ENCODE peak calls at places on chromosomes 12 and 14, in five cellular contexts. D, L, X, N and A are unnamed samples.

GRCh38 chr14:64209428-64210165 is 84.6 kb downstream of the ESR2 start:
- DNase-seq in D (peak), L (no peak), X (no peak), N (no peak), A (no peak)

GRCh38 chr12:79055926-79056674 is 191.5 kb downstream of the SYT1 start:
- DNase-seq in D (no peak), L (no peak), X (no peak), N (no peak), A (no peak)

GRCh38 chr12:105420659-105421240 is 90.3 kb downstream of the C12orf75 start:
- DNase-seq in D (peak), L (peak), X (peak), N (peak), A (peak)

GRCh38 chr14:29243355-29243754 is 476.8 kb downstream of the FOXG1 start:
- DNase-seq in D (no peak), L (no peak), X (no peak), N (no peak), A (no peak)

GRCh38 chr14:67269338-67270060 is 28.3 kb downstream of the PALS1 start:
- DNase-seq in D (no peak), L (no peak), X (no peak), N (no peak), A (peak)

GRCh38 chr14:25049127-25049558 is 804 bp downstream of the STXBP6 start:
- DNase-seq in D (no peak), L (no peak), X (no peak), N (no peak), A (no peak)

GRCh38 chr14:98714604-98715003 is 557.4 kb downstream of the BCL11B start:
- DNase-seq in D (no peak), L (no peak), X (no peak), N (no peak), A (no peak)

GRCh38 chr12:67928621-67929369 is 60.5 kb upstream of the IFNG-AS1 start:
- DNase-seq in D (no peak), L (no peak), X (no peak), N (no peak), A (no peak)

GRCh38 chr14:92022036-92022435 is 17.8 kb downstream of the TRIP11 start:
- DNase-seq in D (no peak), L (no peak), X (no peak), N (no peak), A (no peak)

GRCh38 chr14:35378638-35379568 is 25.6 kb downstream of the NFKBIA start:
- DNase-seq in D (no peak), L (no peak), X (no peak), N (no peak), A (no peak)

GRCh38 chr14:64730061-64730440 is 25.8 kb downstream of the PLEKHG3 start:
- DNase-seq in D (no peak), L (no peak), X (no peak), N (no peak), A (no peak)

GRCh38 chr14:51576899-51577298 is 74.8 kb upstream of the FRMD6 start:
- DNase-seq in D (no peak), L (no peak), X (no peak), N (no peak), A (no peak)

GRCh38 chr12:47079365-47079893 is at the start of gene PCED1B:
- DNase-seq in D (peak), L (peak), X (peak), N (no peak), A (peak)

GRCh38 chr14:97726661-97727060 is 929.5 kb downstream of the VRK1 start:
- DNase-seq in D (no peak), L (no peak), X (no peak), N (no peak), A (no peak)

GRCh38 chr12:109736552-109737108 is 23.0 kb downstream of the FAM222A start:
- DNase-seq in D (no peak), L (no peak), X (no peak), N (no peak), A (no peak)

GRCh38 chr14:20606190-20606901 is 15.2 kb upstream of the RNASE12 start:
- DNase-seq in D (peak), L (no peak), X (no peak), N (no peak), A (no peak)

GRCh38 chr14:104800600-104801283 is at the start of gene ZBTB42:
- DNase-seq in D (peak), L (peak), X (no peak), N (no peak), A (no peak)

GRCh38 chr14:92982941-92983340 is 60.0 kb downstream of the CHGA start:
- DNase-seq in D (no peak), L (no peak), X (no peak), N (no peak), A (no peak)

GRCh38 chr14:58770501-58770982 is 132.8 kb downstream of the DACT1 start:
- DNase-seq in D (no peak), L (no peak), X (no peak), N (no peak), A (no peak)

GRCh38 chr12:107125833-107126232 is 32.5 kb upstream of the CRY1 start:
- DNase-seq in D (no peak), L (no peak), X (no peak), N (no peak), A (no peak)

GRCh38 chr14:71705460-71705859 is 226.8 kb upstream of the RGS6 start:
- DNase-seq in D (no peak), L (no peak), X (no peak), N (no peak), A (no peak)

GRCh38 chr12:32139064-32139421 is 32.4 kb downstream of the BICD1 start:
- DNase-seq in D (peak), L (no peak), X (no peak), N (no peak), A (no peak)

GRCh38 chr12:24742378-24742777 is 206.5 kb downstream of the BCAT1 start:
- DNase-seq in D (peak), L (no peak), X (no peak), N (no peak), A (peak)

GRCh38 chr14:102180248-102180998 is 40.7 kb downstream of the WDR20 start:
- DNase-seq in D (no peak), L (no peak), X (no peak), N (no peak), A (no peak)

GRCh38 chr12:52212701-52213540 is 20.1 kb upstream of the KRT7 start:
- DNase-seq in D (peak), L (no peak), X (no peak), N (no peak), A (no peak)

GRCh38 chr14:74613211-74613914 is 1.3 kb upstream of the LTBP2 start:
- DNase-seq in D (no peak), L (no peak), X (no peak), N (no peak), A (no peak)

GRCh38 chr14:95817271-95817670 is 59.4 kb upstream of the TUNAR start:
- DNase-seq in D (no peak), L (no peak), X (no peak), N (no peak), A (no peak)

GRCh38 chr12:6218526-6218925 is 18.3 kb downstream of the CD9 start:
- DNase-seq in D (no peak), L (no peak), X (no peak), N (no peak), A (no peak)

GRCh38 chr12:662541-663292 is 528 bp downstream of the NINJ2 start:
- DNase-seq in D (no peak), L (no peak), X (no peak), N (no peak), A (no peak)

GRCh38 chr12:109532721-109533486 is 40.4 kb downstream of the MMAB start:
- DNase-seq in D (no peak), L (no peak), X (no peak), N (no peak), A (no peak)

GRCh38 chr12:92147491-92147890 is 1.8 kb upstream of the BTG1 start:
- DNase-seq in D (no peak), L (no peak), X (no peak), N (no peak), A (no peak)

GRCh38 chr12:79046021-79046420 is 181.4 kb downstream of the SYT1 start:
- DNase-seq in D (no peak), L (no peak), X (no peak), N (no peak), A (no peak)

GRCh38 chr14:58395815-58396626 is at the start of gene TOMM20L:
- DNase-seq in D (peak), L (peak), X (peak), N (peak), A (peak)

GRCh38 chr14:101464310-101464983 is 96.8 kb upstream of the DIO3 start:
- DNase-seq in D (no peak), L (no peak), X (no peak), N (no peak), A (no peak)

GRCh38 chr12:108750471-108751402 is 19.4 kb upstream of the CORO1C start:
- DNase-seq in D (no peak), L (no peak), X (no peak), N (no peak), A (no peak)

GRCh38 chr14:33714527-33715222 is 236.2 kb downstream of the EGLN3 start:
- DNase-seq in D (no peak), L (no peak), X (no peak), N (no peak), A (no peak)